ENCODE peak calls at places on chromosomes 1 and 21, in eight cellular contexts. One of them, this sample, is unnamed.

GRCh38 chr1:19341201-19342076 is 29.3 kb downstream of the SLC66A1 start:
- DNase-seq in NT2/D1: peak; percentile 71
- DNase-seq in neuronal stem cell: peak; percentile 64
- DNase-seq in pancreas: peak; percentile 77
- DNase-seq in BE2C: peak; percentile 69
- DNase-seq in uterus: peak; percentile 77
- DNase-seq in iPS DF 6.9: peak; percentile 81
- DNase-seq in thoracic aorta: peak; percentile 31
- DNase-seq in this sample: peak; percentile 84

GRCh38 chr1:89609781-89610456 is 23.0 kb upstream of the LRRC8C start:
- DNase-seq in iPS DF 6.9: no peak
- DNase-seq in neuronal stem cell: no peak
- DNase-seq in uterus: no peak
- DNase-seq in pancreas: peak; percentile 20
- DNase-seq in NT2/D1: no peak
- DNase-seq in thoracic aorta: no peak
- DNase-seq in BE2C: no peak
- DNase-seq in this sample: no peak

GRCh38 chr21:44932366-44933181 is 7.3 kb upstream of the SLX9 start:
- DNase-seq in BE2C: peak; percentile 43
- DNase-seq in thoracic aorta: no peak
- DNase-seq in pancreas: peak; percentile 19
- DNase-seq in neuronal stem cell: no peak
- DNase-seq in uterus: no peak
- DNase-seq in iPS DF 6.9: no peak
- DNase-seq in NT2/D1: no peak
- DNase-seq in this sample: no peak

GRCh38 chr1:235933483-235934116 is 66.9 kb upstream of the LYST start:
- DNase-seq in BE2C: no peak
- DNase-seq in neuronal stem cell: no peak
- DNase-seq in uterus: no peak
- DNase-seq in iPS DF 6.9: no peak
- DNase-seq in pancreas: no peak
- DNase-seq in thoracic aorta: no peak
- DNase-seq in NT2/D1: no peak
- DNase-seq in this sample: no peak

GRCh38 chr1:220990417-220991337 is 111.4 kb downstream of the HLX start:
- DNase-seq in uterus: no peak
- DNase-seq in neuronal stem cell: no peak
- DNase-seq in thoracic aorta: no peak
- DNase-seq in iPS DF 6.9: no peak
- DNase-seq in BE2C: peak; percentile 20
- DNase-seq in NT2/D1: no peak
- DNase-seq in pancreas: no peak
- DNase-seq in this sample: no peak

GRCh38 chr1:51988254-51988653 is 2.2 kb downstream of the RAB3B start:
- DNase-seq in iPS DF 6.9: no peak
- DNase-seq in pancreas: no peak
- DNase-seq in NT2/D1: no peak
- DNase-seq in uterus: no peak
- DNase-seq in neuronal stem cell: no peak
- DNase-seq in thoracic aorta: no peak
- DNase-seq in BE2C: no peak
- DNase-seq in this sample: no peak

GRCh38 chr1:196723325-196724185 is 51.1 kb upstream of the CFHR3 start:
- DNase-seq in neuronal stem cell: peak; percentile 51
- DNase-seq in thoracic aorta: no peak
- DNase-seq in uterus: no peak
- DNase-seq in NT2/D1: peak; percentile 63
- DNase-seq in BE2C: peak; percentile 82
- DNase-seq in iPS DF 6.9: peak; percentile 82
- DNase-seq in pancreas: peak; percentile 69
- DNase-seq in this sample: no peak

GRCh38 chr1:211336775-211337174 is 10.1 kb downstream of the TRAF5 start:
- DNase-seq in NT2/D1: no peak
- DNase-seq in thoracic aorta: no peak
- DNase-seq in iPS DF 6.9: no peak
- DNase-seq in BE2C: no peak
- DNase-seq in uterus: no peak
- DNase-seq in neuronal stem cell: no peak
- DNase-seq in pancreas: no peak
- DNase-seq in this sample: no peak

GRCh38 chr21:21714396-21714795 is 716.2 kb downstream of the NCAM2 start:
- DNase-seq in neuronal stem cell: no peak
- DNase-seq in thoracic aorta: no peak
- DNase-seq in iPS DF 6.9: no peak
- DNase-seq in BE2C: no peak
- DNase-seq in NT2/D1: no peak
- DNase-seq in pancreas: no peak
- DNase-seq in uterus: no peak
- DNase-seq in this sample: no peak

GRCh38 chr1:13908128-13908527 is 208.1 kb downstream of the PRDM2 start:
- DNase-seq in NT2/D1: no peak
- DNase-seq in BE2C: no peak
- DNase-seq in pancreas: no peak
- DNase-seq in uterus: no peak
- DNase-seq in thoracic aorta: no peak
- DNase-seq in neuronal stem cell: no peak
- DNase-seq in iPS DF 6.9: no peak
- DNase-seq in this sample: no peak

GRCh38 chr1:178689769-178690168 is 35.3 kb upstream of the RALGPS2 start:
- DNase-seq in uterus: no peak
- DNase-seq in BE2C: no peak
- DNase-seq in thoracic aorta: no peak
- DNase-seq in NT2/D1: no peak
- DNase-seq in pancreas: no peak
- DNase-seq in neuronal stem cell: no peak
- DNase-seq in iPS DF 6.9: no peak
- DNase-seq in this sample: no peak

GRCh38 chr1:226608699-226609505 is 60.3 kb downstream of the STUM start:
- DNase-seq in NT2/D1: peak; percentile 87
- DNase-seq in BE2C: peak; percentile 85
- DNase-seq in pancreas: peak; percentile 78
- DNase-seq in thoracic aorta: no peak
- DNase-seq in iPS DF 6.9: peak; percentile 63
- DNase-seq in neuronal stem cell: peak; percentile 72
- DNase-seq in uterus: peak; percentile 70
- DNase-seq in this sample: no peak

DNA sequence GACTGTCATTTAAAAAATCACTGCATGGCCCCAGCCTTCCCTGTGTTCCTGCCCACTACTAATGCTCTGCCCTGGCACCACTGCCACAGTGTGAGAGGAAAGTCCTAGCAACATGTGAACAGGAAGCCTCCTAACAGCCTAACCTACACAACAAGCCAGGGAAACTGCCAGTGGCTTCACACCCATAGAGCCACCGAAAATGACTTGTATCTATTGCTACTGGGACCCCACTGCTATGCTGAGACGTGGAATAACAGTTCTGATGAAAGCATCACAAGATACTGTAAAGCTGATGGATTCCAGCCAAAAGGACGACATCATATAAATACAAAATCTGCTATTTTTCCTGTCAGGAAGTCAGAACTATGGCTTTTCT is 74.9 kb downstream of the JAK1 start:
- DNase-seq in neuronal stem cell: no peak
- DNase-seq in BE2C: no peak
- DNase-seq in pancreas: no peak
- DNase-seq in NT2/D1: no peak
- DNase-seq in iPS DF 6.9: no peak
- DNase-seq in thoracic aorta: no peak
- DNase-seq in uterus: no peak
- DNase-seq in this sample: no peak
- H3K4me1 ChIP-seq in neuronal stem cell: peaks cover 6% of the 10 kb centered on the region
- H3K4me1 ChIP-seq in BE2C: no peaks in the 10 kb centered on the region
- H3K4me1 ChIP-seq in pancreas: peaks cover 42% of the 10 kb centered on the region
- H3K4me1 ChIP-seq in NT2/D1: no peaks in the 10 kb centered on the region
- H3K4me1 ChIP-seq in iPS DF 6.9: peaks cover 4% of the 10 kb centered on the region
- H3K4me1 ChIP-seq in thoracic aorta: peaks cover 16% of the 10 kb centered on the region
- H3K4me1 ChIP-seq in uterus: peaks cover 4% of the 10 kb centered on the region
- H3K4me1 ChIP-seq in this sample: peaks cover 83% of the 10 kb centered on the region

GRCh38 chr1:9815150-9815549 is 8.6 kb downstream of the CLSTN1 start:
- DNase-seq in thoracic aorta: no peak
- DNase-seq in pancreas: no peak
- DNase-seq in neuronal stem cell: no peak
- DNase-seq in iPS DF 6.9: no peak
- DNase-seq in BE2C: no peak
- DNase-seq in NT2/D1: no peak
- DNase-seq in uterus: no peak
- DNase-seq in this sample: no peak
- H3K4me1 ChIP-seq in thoracic aorta: peaks cover 4% of the 10 kb centered on the region
- H3K4me1 ChIP-seq in pancreas: peaks cover 31% of the 10 kb centered on the region
- H3K4me1 ChIP-seq in neuronal stem cell: no peaks in the 10 kb centered on the region
- H3K4me1 ChIP-seq in iPS DF 6.9: peaks cover 2% of the 10 kb centered on the region
- H3K4me1 ChIP-seq in BE2C: no peaks in the 10 kb centered on the region
- H3K4me1 ChIP-seq in NT2/D1: no peaks in the 10 kb centered on the region
- H3K4me1 ChIP-seq in uterus: peaks cover 3% of the 10 kb centered on the region
- H3K4me1 ChIP-seq in this sample: peaks cover 16% of the 10 kb centered on the region

GRCh38 chr21:36200089-36200561 is 43.5 kb downstream of the DOP1B start:
- DNase-seq in iPS DF 6.9: no peak
- DNase-seq in thoracic aorta: no peak
- DNase-seq in NT2/D1: no peak
- DNase-seq in pancreas: no peak
- DNase-seq in BE2C: no peak
- DNase-seq in uterus: no peak
- DNase-seq in neuronal stem cell: no peak
- DNase-seq in this sample: no peak
- H3K4me1 ChIP-seq in iPS DF 6.9: no peaks in the 10 kb centered on the region
- H3K4me1 ChIP-seq in thoracic aorta: no peaks in the 10 kb centered on the region
- H3K4me1 ChIP-seq in NT2/D1: peaks cover 7% of the 10 kb centered on the region
- H3K4me1 ChIP-seq in pancreas: peaks cover 19% of the 10 kb centered on the region
- H3K4me1 ChIP-seq in BE2C: no peaks in the 10 kb centered on the region
- H3K4me1 ChIP-seq in uterus: no peaks in the 10 kb centered on the region
- H3K4me1 ChIP-seq in neuronal stem cell: no peaks in the 10 kb centered on the region
- H3K4me1 ChIP-seq in this sample: no peaks in the 10 kb centered on the region

DNA sequence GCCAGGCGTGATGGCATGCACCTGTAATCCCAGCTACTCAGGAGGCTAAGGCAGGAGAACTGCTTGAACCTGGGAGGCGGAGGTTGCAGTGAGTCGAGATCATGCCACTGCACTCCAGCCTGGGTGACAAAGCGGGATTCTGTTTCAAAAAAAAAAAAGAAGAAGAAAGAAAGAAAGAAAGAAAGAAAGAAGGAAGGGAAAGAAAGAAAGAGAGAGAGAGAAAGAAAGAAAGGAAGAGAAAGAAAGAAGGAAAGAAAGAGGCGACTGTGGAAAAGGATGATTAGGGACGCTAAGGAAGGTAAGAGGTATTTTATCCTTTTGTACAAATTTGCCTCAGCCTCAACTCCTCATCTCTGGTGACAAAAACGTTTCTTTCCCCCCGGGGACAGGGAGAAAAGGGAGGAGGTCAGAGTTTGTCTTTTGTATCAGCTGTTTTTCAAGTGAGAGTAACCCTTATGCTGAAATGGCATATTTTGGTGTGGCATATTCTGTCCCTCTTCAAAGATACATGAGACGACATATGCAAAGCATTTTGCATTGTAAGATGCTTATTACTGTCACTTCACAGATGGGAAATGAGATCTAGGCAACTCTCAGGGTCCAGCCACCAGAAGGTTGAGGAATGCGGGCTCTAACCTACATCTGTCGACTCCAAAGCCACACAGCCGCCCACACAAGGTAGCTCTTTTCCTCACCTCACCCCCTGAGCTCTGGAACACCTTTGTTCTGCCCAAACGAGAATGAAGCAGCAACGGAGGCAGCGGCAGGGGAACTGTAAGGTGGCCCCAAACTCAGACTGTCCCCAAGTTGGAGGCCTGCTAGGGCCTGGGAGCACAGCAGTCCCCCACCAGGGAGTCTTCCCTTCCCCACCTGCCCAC is 38.0 kb downstream of the NUAK2 start:
- DNase-seq in iPS DF 6.9: no peak
- DNase-seq in neuronal stem cell: no peak
- DNase-seq in uterus: no peak
- DNase-seq in thoracic aorta: no peak
- DNase-seq in NT2/D1: no peak
- DNase-seq in BE2C: no peak
- DNase-seq in pancreas: no peak
- DNase-seq in this sample: no peak
- H3K4me1 ChIP-seq in iPS DF 6.9: peaks cover 16% of the 10 kb centered on the region
- H3K4me1 ChIP-seq in neuronal stem cell: peaks cover 50% of the 10 kb centered on the region
- H3K4me1 ChIP-seq in uterus: no peaks in the 10 kb centered on the region
- H3K4me1 ChIP-seq in thoracic aorta: peaks cover 2% of the 10 kb centered on the region
- H3K4me1 ChIP-seq in NT2/D1: peaks cover 33% of the 10 kb centered on the region
- H3K4me1 ChIP-seq in BE2C: peaks cover 12% of the 10 kb centered on the region
- H3K4me1 ChIP-seq in pancreas: peaks cover 18% of the 10 kb centered on the region
- H3K4me1 ChIP-seq in this sample: peaks cover 16% of the 10 kb centered on the region

GRCh38 chr1:218025454-218025853 is 259.6 kb upstream of the RRP15 start:
- DNase-seq in thoracic aorta: no peak
- DNase-seq in neuronal stem cell: no peak
- DNase-seq in uterus: no peak
- DNase-seq in BE2C: no peak
- DNase-seq in NT2/D1: no peak
- DNase-seq in iPS DF 6.9: no peak
- DNase-seq in pancreas: no peak
- DNase-seq in this sample: no peak
- H3K4me1 ChIP-seq in thoracic aorta: no peaks in the 10 kb centered on the region
- H3K4me1 ChIP-seq in neuronal stem cell: peaks cover 4% of the 10 kb centered on the region
- H3K4me1 ChIP-seq in uterus: no peaks in the 10 kb centered on the region
- H3K4me1 ChIP-seq in BE2C: no peaks in the 10 kb centered on the region
- H3K4me1 ChIP-seq in NT2/D1: no peaks in the 10 kb centered on the region
- H3K4me1 ChIP-seq in iPS DF 6.9: no peaks in the 10 kb centered on the region
- H3K4me1 ChIP-seq in pancreas: no peaks in the 10 kb centered on the region
- H3K4me1 ChIP-seq in this sample: no peaks in the 10 kb centered on the region

This sample was measured in right atrium auricular region.